ENCODE peak calls at places on chromosome 22, in six cellular contexts. V is heart right ventricle, F is spleen, R is adrenal gland, S is colonic mucosa, C is heart left ventricle. M is an unnamed sample.
A peak's percentile ranks its signal among the peaks of the same experiment; 100 is the strongest.

GRCh38 chr22:43090130-43090789 is 1.1 kb upstream of the TTLL1 start:
- DNase-seq in S (peak; percentile 60), F (no peak), C (peak; percentile 36), V (no peak), R (peak; percentile 72), M (no peak)

GRCh38 chr22:48391171-48391711 is 1436.4 kb downstream of the BRD1 start:
- DNase-seq in F (no peak), S (no peak), V (no peak), R (no peak), C (no peak), M (no peak)

GRCh38 chr22:29004647-29005371 is 56.8 kb downstream of the C22orf31 start:
- DNase-seq in S (peak; percentile 68), C (peak; percentile 25), R (peak; percentile 77), F (no peak), V (peak; percentile 42), M (no peak)

GRCh38 chr22:22022977-22023534 is 40.5 kb upstream of the TOP3B start:
- DNase-seq in V (no peak), R (no peak), C (no peak), F (no peak), S (no peak), M (no peak)

GRCh38 chr22:43889366-43890253 is 2.2 kb downstream of the PNPLA5 start:
- DNase-seq in F (peak; percentile 28), S (no peak), C (no peak), V (no peak), R (no peak), M (peak; percentile 10)

GRCh38 chr22:32852346-32853251 is 51.1 kb downstream of the TIMP3 start:
- DNase-seq in V (peak; percentile 76), S (peak; percentile 43), C (peak; percentile 70), F (no peak), R (peak; percentile 77), M (peak; percentile 40)

GRCh38 chr22:38190581-38190980 is 9.0 kb upstream of the PLA2G6 start:
- DNase-seq in V (no peak), S (no peak), C (no peak), F (no peak), R (no peak), M (no peak)

GRCh38 chr22:48889887-48890692 is 937.6 kb downstream of the BRD1 start:
- DNase-seq in V (no peak), S (peak; percentile 12), F (peak; percentile 49), C (no peak), R (no peak), M (no peak)

GRCh38 chr22:40406063-40406890 is 35.9 kb downstream of the SGSM3 start:
- DNase-seq in F (peak; percentile 74), V (no peak), S (no peak), R (no peak), C (no peak), M (no peak)

GRCh38 chr22:48251629-48252028 is 1489.2 kb downstream of the TBC1D22A start:
- DNase-seq in R (no peak), C (no peak), S (no peak), V (no peak), F (peak; percentile 24), M (no peak)

GRCh38 chr22:36966851-36967535 is 52.3 kb downstream of the TST start:
- DNase-seq in C (no peak), V (no peak), S (no peak), F (no peak), R (peak; percentile 43), M (peak; percentile 64)

GRCh38 chr22:47160781-47161520 is 398.5 kb downstream of the TBC1D22A start:
- DNase-seq in R (no peak), S (no peak), F (peak; percentile 54), C (no peak), V (no peak), M (no peak)

GRCh38 chr22:43217285-43218030 is 30.5 kb upstream of the TTLL12 start:
- DNase-seq in C (no peak), F (no peak), S (no peak), V (no peak), R (no peak), M (no peak)

GRCh38 chr22:26170795-26171194 is 1.5 kb downstream of the SEZ6L start:
- DNase-seq in S (no peak), F (no peak), V (peak; percentile 10), C (peak; percentile 33), R (no peak), M (no peak)

GRCh38 chr22:47389201-47389600 is 626.8 kb downstream of the TBC1D22A start:
- DNase-seq in V (no peak), F (peak; percentile 50), S (no peak), C (no peak), R (no peak), M (no peak)

GRCh38 chr22:21745948-21746347 is 10.4 kb upstream of the YPEL1 start:
- DNase-seq in V (no peak), S (no peak), F (no peak), R (no peak), C (no peak), M (no peak)

GRCh38 chr22:45007946-45008852 is 1.6 kb downstream of the PHF21B start:
- DNase-seq in S (no peak), F (no peak), R (peak; percentile 24), C (no peak), V (no peak), M (peak; percentile 12)

GRCh38 chr22:28054622-28054871 is 135.5 kb upstream of the PITPNB start:
- DNase-seq in R (no peak), S (no peak), V (no peak), F (no peak), C (no peak), M (no peak)

GRCh38 chr22:36921309-36922096 is 8.1 kb downstream of the CSF2RB start:
- DNase-seq in S (no peak), C (no peak), F (peak; percentile 80), R (no peak), V (no peak), M (no peak)

GRCh38 chr22:17972385-17973181 is 51.8 kb downstream of the MICAL3 start:
- DNase-seq in R (peak; percentile 62), F (peak; percentile 67), C (no peak), V (peak; percentile 29), S (no peak), M (peak; percentile 92)

GRCh38 chr22:47345025-47345424 is 582.6 kb downstream of the TBC1D22A start:
- DNase-seq in C (no peak), V (no peak), F (peak; percentile 59), S (no peak), R (no peak), M (no peak)

GRCh38 chr22:41876675-41877074 is 38.2 kb downstream of the SHISA8 start:
- DNase-seq in C (no peak), V (no peak), S (no peak), F (no peak), R (no peak), M (no peak)

GRCh38 chr22:19175026-19175601 is 3.4 kb downstream of the SLC25A1 start:
- DNase-seq in V (no peak), F (no peak), C (no peak), S (no peak), R (no peak), M (no peak)

GRCh38 chr22:19172213-19173046 is 6.1 kb downstream of the SLC25A1 start:
- DNase-seq in S (no peak), R (no peak), F (no peak), C (no peak), V (no peak), M (no peak)

GRCh38 chr22:19174106-19175025 is 4.2 kb downstream of the SLC25A1 start:
- DNase-seq in F (peak; percentile 90), S (no peak), C (peak; percentile 50), V (no peak), R (peak; percentile 77), M (peak; percentile 85)

GRCh38 chr22:19175602-19176174 is 2.8 kb downstream of the SLC25A1 start:
- DNase-seq in S (no peak), F (no peak), V (no peak), C (no peak), R (no peak), M (no peak)

DNA sequence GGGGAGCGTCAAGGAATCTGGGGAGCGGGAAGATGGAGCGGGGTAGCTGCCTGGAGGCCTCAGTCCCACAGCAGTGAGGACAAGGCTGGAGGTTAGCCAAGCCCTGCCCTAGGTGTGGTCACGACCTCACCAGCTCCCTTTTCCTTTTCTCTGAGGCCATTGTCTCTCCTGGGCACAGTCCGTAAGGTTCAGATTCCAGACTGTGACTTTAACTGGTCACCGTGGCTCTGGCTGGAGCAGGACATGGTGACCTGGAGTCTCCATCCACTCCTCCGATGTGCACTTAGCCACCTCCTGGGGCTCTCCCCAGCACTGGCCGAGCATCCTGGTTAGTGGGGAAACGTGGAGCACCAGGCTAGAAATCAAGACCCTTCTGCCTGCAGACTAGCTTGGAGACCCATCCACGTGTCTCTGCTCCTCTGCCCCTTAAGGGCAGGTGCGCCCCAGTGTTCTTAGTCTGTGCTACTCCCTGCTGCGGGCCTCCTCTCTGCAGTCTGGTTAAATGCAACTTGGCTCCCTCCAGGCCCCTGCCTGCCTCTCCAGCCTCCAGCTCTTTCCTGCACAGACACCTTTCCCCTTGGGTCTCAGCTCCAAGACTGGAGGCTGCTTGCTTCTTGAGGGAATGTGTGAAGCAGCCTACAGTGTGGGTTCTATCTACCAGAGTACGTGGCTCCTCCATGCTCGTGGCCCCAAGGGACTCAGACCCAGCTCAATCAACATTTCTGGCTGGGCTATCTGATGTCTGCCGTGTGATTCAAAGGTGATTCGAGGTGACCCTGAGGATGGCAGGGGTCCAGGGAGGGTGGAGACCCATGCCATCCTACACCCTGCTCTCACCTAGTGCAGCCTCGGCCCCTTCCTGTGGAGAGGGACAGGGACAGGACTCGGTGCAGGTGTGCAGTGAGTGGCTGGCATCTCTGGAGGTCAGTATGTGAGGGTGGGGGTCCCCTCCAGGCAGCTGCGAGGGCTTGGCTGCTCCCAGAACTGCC is 5.2 kb downstream of the SLC25A1 start:
- DNase-seq in F (peak; percentile 74), V (no peak), S (peak; percentile 86), C (no peak), R (no peak), M (no peak)
- H3K4me1 ChIP-seq in F (peaks cover 44% of the 10 kb centered on the region), V (peaks cover 54% of the 10 kb centered on the region), S (peaks cover 41% of the 10 kb centered on the region), C (peaks cover 71% of the 10 kb centered on the region), R (peaks cover 51% of the 10 kb centered on the region), M (peaks cover 21% of the 10 kb centered on the region)

GRCh38 chr22:50547231-50547851 is 1.6 kb downstream of the KLHDC7B start:
- DNase-seq in V (no peak), C (no peak), S (no peak), F (peak; percentile 78), R (no peak), M (no peak)
- H3K4me1 ChIP-seq in V (no peaks in the 10 kb centered on the region), C (peaks cover 14% of the 10 kb centered on the region), S (no peaks in the 10 kb centered on the region), F (peaks cover 35% of the 10 kb centered on the region), R (peaks cover 12% of the 10 kb centered on the region), M (peaks cover 6% of the 10 kb centered on the region)

GRCh38 chr22:30252411-30253204 is 6.0 kb upstream of the LIF start:
- DNase-seq in R (no peak), C (no peak), S (peak; percentile 76), V (no peak), F (peak; percentile 84), M (no peak)

GRCh38 chr22:30250039-30250565 is 3.5 kb upstream of the LIF start:
- DNase-seq in V (no peak), C (no peak), R (no peak), F (no peak), S (no peak), M (no peak)

GRCh38 chr22:30253205-30253852 is 6.8 kb upstream of the LIF start:
- DNase-seq in F (no peak), R (no peak), C (peak; percentile 71), V (peak; percentile 78), S (peak; percentile 76), M (peak; percentile 60)

GRCh38 chr22:30250713-30251267 is 4.2 kb upstream of the LIF start:
- DNase-seq in F (no peak), V (no peak), R (no peak), S (no peak), C (no peak), M (no peak)

GRCh38 chr22:30251661-30252226 is 5.2 kb upstream of the LIF start:
- DNase-seq in F (no peak), C (no peak), R (no peak), V (peak; percentile 54), S (no peak), M (peak; percentile 66)
- H3K4me1 ChIP-seq in F (peaks cover 17% of the 10 kb centered on the region), C (peaks cover 35% of the 10 kb centered on the region), R (peaks cover 15% of the 10 kb centered on the region), V (peaks cover 5% of the 10 kb centered on the region), S (peaks cover 21% of the 10 kb centered on the region), M (no peaks in the 10 kb centered on the region)

GRCh38 chr22:35349704-35350538 is 31.0 kb upstream of the HMOX1 start:
- DNase-seq in R (peak; percentile 62), F (peak; percentile 82), S (no peak), V (no peak), C (no peak), M (peak; percentile 31)
- H3K4me1 ChIP-seq in R (peaks cover 19% of the 10 kb centered on the region), F (peaks cover 14% of the 10 kb centered on the region), S (no peaks in the 10 kb centered on the region), V (peaks cover 9% of the 10 kb centered on the region), C (peaks cover 32% of the 10 kb centered on the region), M (peaks cover 10% of the 10 kb centered on the region)